ENCODE peak calls at places on chromosomes 1 and 21, in ten cellular contexts. M is suprapubic skin, B is GM12892, D is endothelial cell of umbilical vein, T is HCT116, R is adrenal gland, U is spleen, Q is uterus, A is transverse colon, O is ovary. J is an unnamed sample.

GRCh38 chr1:231161711-231162299 is at the start of gene TRIM67:
- DNase-seq in R (peak; percentile 55), U (no peak), B (no peak), T (no peak), A (no peak), O (no peak), M (no peak), D (peak; percentile 21), Q (no peak), J (peak; percentile 57)

GRCh38 chr1:160674415-160674814 is 27.6 kb upstream of the SLAMF1 start:
- DNase-seq in D (no peak), M (no peak), B (no peak), T (no peak), Q (no peak), A (peak; percentile 68), O (no peak), R (no peak), U (no peak), J (no peak)

GRCh38 chr1:29959356-29959755 is 723.0 kb downstream of the PTPRU start:
- DNase-seq in D (no peak), M (peak; percentile 55), Q (no peak), B (no peak), R (no peak), O (no peak), A (no peak), T (no peak), U (no peak), J (no peak)

GRCh38 chr1:246923482-246923881 is 8.3 kb downstream of the AHCTF1 start:
- DNase-seq in O (no peak), A (no peak), B (no peak), Q (no peak), T (no peak), M (no peak), R (no peak), U (no peak), D (no peak), J (no peak)

GRCh38 chr21:41612674-41613250 is 104.8 kb upstream of the TMPRSS2 start:
- DNase-seq in M (peak; percentile 93), O (peak; percentile 75), B (no peak), T (no peak), A (peak; percentile 57), U (no peak), D (no peak), R (peak; percentile 31), Q (peak; percentile 77), J (peak; percentile 15)

GRCh38 chr1:244050835-244051444 is at the start of gene ZBTB18:
- DNase-seq in M (no peak), A (no peak), D (peak; percentile 72), O (no peak), R (no peak), B (no peak), Q (no peak), T (no peak), U (no peak), J (peak; percentile 34)

GRCh38 chr1:153324912-153325311 is 12.2 kb upstream of the PGLYRP3 start:
- DNase-seq in Q (no peak), T (no peak), B (no peak), D (no peak), R (no peak), O (no peak), U (no peak), A (no peak), M (no peak), J (no peak)

GRCh38 chr1:160308451-160309182 is 23.7 kb upstream of the PEX19 start:
- DNase-seq in O (no peak), R (no peak), T (no peak), Q (no peak), B (no peak), A (no peak), D (no peak), M (no peak), U (no peak), J (no peak)

GRCh38 chr1:9093581-9093980 is 24.1 kb upstream of the SLC2A5 start:
- DNase-seq in O (no peak), T (no peak), Q (no peak), U (no peak), M (no peak), A (no peak), B (no peak), D (no peak), R (no peak), J (no peak)

GRCh38 chr1:43227138-43227836 is 42.5 kb upstream of the TMEM125 start:
- DNase-seq in M (peak; percentile 88), U (peak; percentile 93), D (peak; percentile 78), B (peak; percentile 58), A (peak; percentile 89), R (peak; percentile 81), O (peak; percentile 89), Q (peak; percentile 80), T (peak; percentile 66), J (peak; percentile 72)

GRCh38 chr1:150065184-150065871 is 2.2 kb upstream of the VPS45 start:
- DNase-seq in B (no peak), R (no peak), M (no peak), U (no peak), D (no peak), O (no peak), Q (no peak), A (no peak), T (peak; percentile 13), J (no peak)

GRCh38 chr1:150069923-150070322 is 2.3 kb downstream of the VPS45 start:
- DNase-seq in D (no peak), U (no peak), M (no peak), T (no peak), B (no peak), O (no peak), A (no peak), Q (no peak), R (no peak), J (no peak)

GRCh38 chr1:150066328-150066727 is 1.2 kb upstream of the VPS45 start:
- DNase-seq in R (no peak), A (no peak), T (no peak), M (no peak), D (no peak), Q (no peak), U (no peak), O (no peak), B (no peak), J (no peak)

GRCh38 chr1:150066838-150067183 is 765 bp upstream of the VPS45 start:
- DNase-seq in D (no peak), B (peak; percentile 25), A (peak; percentile 52), M (no peak), R (peak; percentile 69), O (no peak), U (peak; percentile 85), T (no peak), Q (no peak), J (peak; percentile 56)

DNA sequence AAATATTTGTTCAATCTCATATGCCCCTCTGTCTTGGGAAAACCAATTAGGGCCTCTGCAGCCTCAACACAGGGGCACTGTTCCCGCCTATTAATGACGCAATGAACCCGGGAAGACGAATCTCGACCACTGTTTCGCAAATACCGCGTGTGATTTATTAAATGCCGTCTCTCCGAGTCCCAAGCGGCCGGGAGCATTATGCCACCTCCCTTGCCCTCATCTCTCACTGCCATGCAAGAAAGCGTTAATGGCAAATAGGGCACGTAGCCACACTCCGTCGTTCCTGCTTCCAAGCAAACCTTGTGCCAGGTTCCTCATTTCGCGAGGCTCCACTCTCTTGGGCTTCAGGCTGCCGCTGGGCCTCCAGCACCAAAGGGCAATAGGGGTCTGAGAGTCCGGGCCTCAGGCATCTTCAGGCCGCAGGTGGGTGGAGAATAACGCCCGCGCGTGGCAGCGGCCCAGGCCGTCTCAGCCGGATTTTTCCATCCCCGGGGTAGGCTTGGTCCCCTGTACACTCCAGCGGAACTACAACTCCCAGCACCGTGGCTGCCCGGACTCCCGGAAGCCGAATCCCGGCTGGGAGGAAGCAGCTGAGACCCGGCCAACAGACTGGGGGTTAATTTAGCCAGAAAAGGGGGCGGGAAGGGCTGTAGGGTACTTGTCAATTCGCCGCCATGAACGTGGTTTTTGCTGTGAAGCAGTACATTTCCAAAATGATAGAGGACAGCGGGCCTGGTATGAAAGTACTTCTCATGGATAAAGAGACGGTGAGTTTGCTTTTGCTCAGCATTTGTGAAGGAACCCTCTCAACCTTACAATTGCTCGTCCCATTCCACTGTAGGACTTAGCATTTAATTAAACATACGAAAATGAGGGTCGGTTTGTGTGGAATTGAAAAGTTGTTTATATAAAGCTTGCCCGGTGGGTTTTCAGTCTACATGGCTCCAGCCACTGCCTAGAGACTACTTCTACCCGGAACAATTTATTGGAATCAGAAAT is at the start of gene VPS45:
- DNase-seq in O (peak; percentile 87), R (peak; percentile 88), B (peak; percentile 79), D (peak; percentile 93), U (peak; percentile 95), A (peak; percentile 92), Q (peak; percentile 92), M (peak; percentile 94), T (peak; percentile 89), J (peak; percentile 86)
- TF ChIP-seq POLR2A in O (peak; percentile 20), R (peak; percentile 27), B (peak; percentile 67), D (no peak), U (peak; percentile 63), A (peak; percentile 60), Q (peak; percentile 51), M (no peak), T (no peak), J (peak; percentile 64)

GRCh38 chr1:118204106-118204505 is 19.1 kb upstream of the SPAG17 start:
- DNase-seq in O (no peak), A (no peak), R (no peak), B (no peak), M (no peak), U (no peak), D (no peak), Q (no peak), T (no peak), J (no peak)
- TF ChIP-seq POLR2A in O (no peak), A (no peak), R (no peak), B (no peak), M (no peak), U (no peak), D (no peak), Q (no peak), T (no peak), J (no peak)

GRCh38 chr1:67307251-67308060 is at the start of gene IL12RB2:
- DNase-seq in R (no peak), U (peak; percentile 82), A (peak; percentile 20), Q (no peak), O (no peak), B (peak; percentile 17), T (no peak), M (peak; percentile 79), D (no peak), J (peak; percentile 76)
- TF ChIP-seq POLR2A in R (no peak), U (no peak), A (no peak), Q (no peak), O (no peak), B (no peak), T (no peak), M (no peak), D (no peak), J (no peak)

DNA sequence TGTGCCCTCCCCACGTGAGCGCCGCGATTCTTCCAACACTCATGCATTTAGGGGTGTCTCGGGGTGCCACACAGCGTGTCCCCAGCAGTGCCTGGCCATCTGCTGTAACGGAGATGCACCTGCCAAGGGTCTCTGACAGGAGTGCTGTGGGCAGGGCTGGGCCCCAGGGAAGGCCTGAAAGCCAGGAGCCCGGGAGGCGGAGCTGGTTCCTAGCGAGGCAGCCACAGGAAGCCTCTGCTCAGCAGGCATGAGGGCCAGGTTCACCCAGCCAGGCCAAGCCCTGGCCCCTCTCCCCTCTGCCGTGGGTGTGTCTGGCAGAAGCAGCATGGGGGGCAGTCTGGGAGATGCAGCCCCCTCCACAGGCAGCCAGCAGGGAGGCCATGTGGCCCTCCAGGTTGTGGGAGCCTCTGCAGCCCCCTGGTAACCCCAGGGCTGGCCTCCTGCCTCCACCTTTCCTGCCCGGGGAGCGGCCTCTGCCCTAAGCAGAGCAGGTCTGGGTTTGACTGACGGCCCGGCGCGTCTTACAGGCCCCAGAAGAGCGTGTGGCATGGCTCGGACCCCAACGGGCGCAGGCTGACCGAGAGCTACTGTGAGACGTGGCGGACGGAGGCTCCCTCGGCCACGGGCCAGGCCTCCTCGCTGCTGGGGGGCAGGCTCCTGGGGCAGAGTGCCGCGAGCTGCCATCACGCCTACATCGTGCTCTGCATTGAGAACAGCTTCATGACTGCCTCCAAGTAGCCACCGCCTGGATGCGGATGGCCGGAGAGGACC is 30.4 kb downstream of the SLC19A1 start:
- DNase-seq in O (peak; percentile 18), R (no peak), T (no peak), U (peak; percentile 75), Q (no peak), B (no peak), M (peak; percentile 75), A (no peak), D (no peak), J (no peak)
- TF ChIP-seq POLR2A in O (no peak), R (no peak), T (no peak), U (no peak), Q (no peak), B (no peak), M (no peak), A (no peak), D (no peak), J (no peak)